ENCODE peak calls at places on chromosomes 6 and 20, in five cellular contexts. M, X, C, F and D are unnamed samples.

GRCh38 chr6:56292505-56293181 is 45.3 kb upstream of the COL21A1 start:
- DNase-seq in F (no peak), C (peak), X (peak), M (no peak), D (peak)

GRCh38 chr20:35454881-35455609 is at the start of gene CEP250:
- DNase-seq in F (peak), M (peak), X (peak), C (peak), D (peak)

GRCh38 chr6:151082079-151082478 is 157.7 kb upstream of the AKAP12 start:
- DNase-seq in X (no peak), F (no peak), M (no peak), C (no peak), D (no peak)

GRCh38 chr6:97440590-97441176 is 157.7 kb upstream of the MMS22L start:
- DNase-seq in F (no peak), X (peak), C (peak), M (no peak), D (peak)

GRCh38 chr6:119978274-119978889 is 628.8 kb upstream of the MAN1A1 start:
- DNase-seq in X (peak), M (no peak), C (peak), F (no peak), D (peak)

GRCh38 chr6:108904731-108905130 is 56.5 kb downstream of the ARMC2 start:
- DNase-seq in M (no peak), X (no peak), C (no peak), F (no peak), D (no peak)

GRCh38 chr6:162719528-162719927 is 8.0 kb downstream of the PRKN start:
- DNase-seq in X (no peak), M (no peak), C (no peak), F (no peak), D (no peak)

GRCh38 chr6:138817799-138818198 is 21.9 kb downstream of the ECT2L start:
- DNase-seq in X (peak), F (no peak), C (peak), M (peak), D (peak)

GRCh38 chr6:1678966-1679690 is 69.4 kb downstream of the FOXC1 start:
- DNase-seq in X (no peak), F (no peak), M (no peak), C (peak), D (no peak)

GRCh38 chr6:135423649-135424128 is 73.9 kb downstream of the AHI1 start:
- DNase-seq in C (peak), F (no peak), X (peak), M (no peak), D (peak)

GRCh38 chr6:98547151-98547550 is 287.2 kb upstream of the POU3F2 start:
- DNase-seq in M (no peak), X (no peak), C (no peak), F (no peak), D (no peak)

GRCh38 chr6:84052204-84052882 is 18.8 kb downstream of the MRAP2 start:
- DNase-seq in X (peak), M (no peak), C (peak), F (no peak), D (peak)

GRCh38 chr6:84220809-84221409 is 6.5 kb downstream of the CEP162 start:
- DNase-seq in C (peak), M (no peak), X (no peak), F (no peak), D (peak)

GRCh38 chr20:2829376-2829775 is 11.1 kb downstream of the PCED1A start:
- DNase-seq in C (no peak), M (no peak), F (no peak), X (no peak), D (no peak)

GRCh38 chr20:35562541-35563110 is 20.7 kb downstream of the ERGIC3 start:
- DNase-seq in F (no peak), C (no peak), M (no peak), X (no peak), D (no peak)

GRCh38 chr20:51446656-51447055 is 95.9 kb downstream of the NFATC2 start:
- DNase-seq in M (no peak), F (no peak), C (peak), X (no peak), D (no peak)

GRCh38 chr6:104134876-104135275 is 724.8 kb downstream of the HACE1 start:
- DNase-seq in F (no peak), X (no peak), C (peak), M (no peak), D (no peak)

GRCh38 chr20:955656-956055 is 39.5 kb upstream of the ANGPT4 start:
- DNase-seq in X (no peak), F (no peak), M (no peak), C (no peak), D (no peak)

GRCh38 chr20:871436-871835 is 37.9 kb downstream of the FAM110A start:
- DNase-seq in M (no peak), X (no peak), C (no peak), F (no peak), D (no peak)

GRCh38 chr6:95431637-95432228 is 145.6 kb upstream of the MANEA start:
- DNase-seq in F (no peak), M (no peak), C (peak), X (peak), D (peak)

GRCh38 chr20:17680836-17681740 is 954 bp downstream of the RRBP1 start:
- DNase-seq in M (peak), C (peak), X (peak), F (peak), D (peak)

GRCh38 chr6:150072201-150072600 is 3.3 kb upstream of the ULBP3 start:
- DNase-seq in F (peak), C (peak), M (peak), X (peak), D (no peak)

GRCh38 chr6:25991785-25992412 is 29.3 kb downstream of the TRIM38 start:
- DNase-seq in M (peak), X (peak), F (peak), C (peak), D (peak)

GRCh38 chr6:28988536-28989415 is 16.3 kb downstream of the ZNF311 start:
- DNase-seq in C (peak), X (peak), M (peak), F (peak), D (peak)

GRCh38 chr20:11234181-11234969 is 560.6 kb upstream of the JAG1 start:
- DNase-seq in F (no peak), C (no peak), X (no peak), M (no peak), D (no peak)

GRCh38 chr6:135651964-135652755 is 154.6 kb upstream of the AHI1 start:
- DNase-seq in X (no peak), M (no peak), C (peak), F (no peak), D (no peak)

GRCh38 chr6:148972481-148972880 is 225.7 kb downstream of the UST start:
- DNase-seq in M (peak), C (peak), F (peak), X (peak), D (peak)

GRCh38 chr20:50692553-50692933 is 1.2 kb upstream of the RIPOR3 start:
- DNase-seq in M (no peak), F (no peak), X (no peak), C (no peak), D (no peak)